ENCODE peak calls at places on chromosomes 7 and 10, in seven cellular contexts. R is heart left ventricle, Z is uterus, L is HepG2, O is transverse colon, Q is body of pancreas, B is Peyer's patch. N is an unnamed sample.

GRCh38 chr10:113527181-113527580 is 25.7 kb upstream of the HABP2 start:
- DNase-seq in Z (no peak), R (no peak), B (no peak), Q (no peak), O (no peak), L (no peak), N (no peak)

GRCh38 chr7:47370461-47371042 is 211.4 kb downstream of the TNS3 start:
- DNase-seq in Q (no peak), B (no peak), Z (no peak), O (no peak), L (no peak), R (peak; percentile 42), N (no peak)

GRCh38 chr7:151821226-151821625 is 55.7 kb downstream of the PRKAG2 start:
- DNase-seq in O (no peak), L (no peak), R (no peak), Q (peak; percentile 47), Z (no peak), B (no peak), N (no peak)

GRCh38 chr10:86344281-86344680 is 22.3 kb downstream of the GRID1 start:
- DNase-seq in R (no peak), O (no peak), Q (no peak), B (no peak), Z (no peak), L (no peak), N (no peak)

GRCh38 chr10:94351089-94351488 is 11.7 kb downstream of the NOC3L start:
- DNase-seq in Q (no peak), R (no peak), Z (no peak), L (no peak), B (no peak), O (no peak), N (no peak)

GRCh38 chr7:151062399-151063211 is 3.2 kb downstream of the SLC4A2 start:
- DNase-seq in Q (peak; percentile 96), O (peak; percentile 90), B (no peak), R (no peak), Z (peak; percentile 62), L (peak; percentile 97), N (no peak)

GRCh38 chr10:112546474-112546873 is 99.5 kb downstream of the VTI1A start:
- DNase-seq in O (no peak), L (no peak), Q (no peak), R (no peak), Z (no peak), B (no peak), N (no peak)

GRCh38 chr7:297611-298374 is 7.8 kb downstream of the FOXL3 start:
- DNase-seq in Q (no peak), O (no peak), Z (no peak), R (no peak), B (no peak), L (no peak), N (no peak)

GRCh38 chr10:71229726-71230655 is 17.6 kb downstream of the UNC5B start:
- DNase-seq in L (no peak), Z (no peak), R (no peak), B (no peak), Q (no peak), O (no peak), N (no peak)

GRCh38 chr10:26274391-26274790 is 57.8 kb downstream of the GAD2 start:
- DNase-seq in Q (peak; percentile 50), Z (no peak), B (no peak), O (no peak), L (no peak), R (peak; percentile 52), N (no peak)

GRCh38 chr10:422675-423074 is 266.8 kb downstream of the DIP2C start:
- DNase-seq in Q (no peak), Z (no peak), R (no peak), O (no peak), L (no peak), B (no peak), N (no peak)

GRCh38 chr10:25804505-25804904 is 129.5 kb upstream of the MYO3A start:
- DNase-seq in R (no peak), Z (no peak), L (no peak), Q (no peak), B (no peak), O (no peak), N (no peak)

GRCh38 chr7:6435486-6436384 is 12.0 kb downstream of the DAGLB start:
- DNase-seq in Q (peak; percentile 74), O (peak; percentile 84), B (peak; percentile 73), R (peak; percentile 75), Z (peak; percentile 83), L (peak; percentile 50), N (peak; percentile 72)

GRCh38 chr7:108109216-108109908 is 20.8 kb downstream of the LAMB4 start:
- DNase-seq in Z (no peak), Q (peak; percentile 50), O (peak; percentile 16), L (peak; percentile 34), R (no peak), B (no peak), N (no peak)

GRCh38 chr7:103771294-103771693 is 218.2 kb downstream of the RELN start:
- DNase-seq in O (no peak), Z (no peak), R (no peak), L (no peak), Q (no peak), B (no peak), N (no peak)

GRCh38 chr10:47359626-47360418 is 11.7 kb downstream of the RBP3 start:
- DNase-seq in Z (no peak), B (no peak), O (no peak), R (no peak), Q (no peak), L (no peak), N (no peak)

GRCh38 chr7:23469150-23469960 is 936 bp downstream of the IGF2BP3 start:
- DNase-seq in Q (peak; percentile 12), R (no peak), O (no peak), L (no peak), Z (no peak), B (no peak), N (no peak)

GRCh38 chr10:104259999-104260774 is 5.5 kb downstream of the GSTO1 start:
- DNase-seq in O (no peak), R (peak; percentile 51), Q (no peak), L (no peak), Z (no peak), B (no peak), N (no peak)

GRCh38 chr7:46759711-46760480 is 822.0 kb downstream of the TNS3 start:
- DNase-seq in B (no peak), R (no peak), O (no peak), Z (no peak), Q (no peak), L (no peak), N (no peak)

GRCh38 chr10:6530211-6530840 is 49.8 kb downstream of the PRKCQ start:
- DNase-seq in O (peak; percentile 53), B (peak; percentile 74), R (no peak), Q (peak; percentile 20), Z (peak; percentile 19), L (no peak), N (no peak)

GRCh38 chr10:95437669-95438068 is 123.5 kb downstream of the SORBS1 start:
- DNase-seq in O (no peak), R (peak; percentile 74), L (no peak), Q (no peak), Z (no peak), B (no peak), N (peak; percentile 57)

GRCh38 chr10:59102394-59102793 is 74.0 kb upstream of the PHYHIPL start:
- DNase-seq in B (no peak), Q (no peak), O (no peak), L (no peak), Z (no peak), R (no peak), N (no peak)

GRCh38 chr10:21813944-21814343 is 189.6 kb downstream of the DNAJC1 start:
- DNase-seq in O (no peak), Z (no peak), Q (no peak), B (no peak), L (no peak), R (no peak), N (no peak)

DNA sequence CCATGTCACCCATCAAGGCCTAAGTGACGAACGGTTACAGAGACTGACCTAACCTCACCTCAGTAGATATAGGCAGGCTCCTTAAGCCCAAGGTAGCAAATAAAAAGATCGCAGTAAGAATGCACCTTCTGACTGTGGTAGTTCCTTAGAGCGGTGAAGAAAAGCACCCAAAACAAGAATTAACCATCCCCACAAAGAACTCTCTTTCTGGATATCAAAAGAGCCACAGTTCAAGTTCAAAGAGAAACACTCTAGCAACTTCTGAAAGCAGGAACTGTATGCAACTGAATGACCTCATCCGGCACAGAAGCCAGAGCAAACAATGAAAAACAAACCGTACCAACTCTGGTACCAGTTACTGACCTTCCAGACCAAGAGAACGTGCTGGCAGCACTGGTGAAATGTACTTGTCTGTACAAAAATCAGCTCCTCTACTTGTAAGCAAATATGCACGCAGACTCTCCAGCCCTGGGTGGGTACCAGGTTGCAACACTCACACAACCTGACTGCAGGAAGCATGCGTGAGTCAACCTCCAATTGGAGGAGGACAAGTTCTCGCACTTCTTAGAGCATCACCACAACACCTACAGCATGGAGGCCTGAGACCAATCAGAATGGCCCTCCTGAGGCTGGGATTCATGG is 202.7 kb downstream of the FAM107B start:
- DNase-seq in B (peak; percentile 62), Q (peak; percentile 91), L (peak; percentile 96), Z (no peak), O (no peak), R (no peak), N (no peak)
- TF ChIP-seq POLR2A in B (no peak), Q (peak; percentile 41), L (no peak), Z (no peak), O (peak; percentile 18), R (no peak), N (no peak)

DNA sequence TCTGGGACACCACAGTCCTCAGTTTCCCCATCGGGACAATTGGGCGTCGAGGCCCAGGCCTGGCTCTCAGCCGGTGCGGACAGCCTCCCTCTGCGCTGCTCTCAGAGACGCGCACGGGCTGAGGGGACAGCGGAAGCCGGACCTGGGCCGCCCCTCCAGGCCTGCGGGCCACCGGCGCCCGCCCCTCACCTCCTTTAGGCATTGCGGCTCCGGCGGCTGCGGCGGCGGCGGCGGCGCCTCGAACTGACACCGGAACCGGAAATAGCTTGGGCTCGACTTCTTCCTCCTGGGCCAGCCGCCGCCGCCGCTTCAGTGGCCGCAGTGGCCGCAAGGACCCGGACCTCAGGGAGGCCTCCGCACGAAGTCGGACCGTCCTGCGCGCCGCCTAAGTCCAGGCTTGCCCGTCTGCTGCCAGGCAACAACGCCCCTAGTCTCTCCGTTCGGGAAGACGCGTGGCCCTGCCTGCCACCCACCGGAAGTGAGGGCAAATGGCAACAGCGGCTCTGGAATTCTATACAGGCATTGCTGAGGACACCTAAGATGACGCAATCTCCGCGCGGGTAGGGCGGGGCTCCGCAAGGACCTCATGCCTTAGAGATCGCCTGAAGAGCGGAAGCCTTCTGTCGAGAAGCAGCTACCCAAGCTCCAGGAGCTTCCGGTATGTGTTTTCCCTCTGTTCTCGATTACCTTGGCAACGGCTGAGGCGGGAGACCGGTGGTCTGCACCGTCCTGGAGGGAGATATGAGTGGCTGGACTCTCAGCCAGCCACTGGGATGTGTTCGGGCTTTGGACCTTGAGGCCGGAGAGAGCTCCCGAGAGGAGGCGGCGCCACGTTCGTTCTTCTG is at the start of the genes BUD31 and PDAP1:
- DNase-seq in O (peak; percentile 93), Q (peak; percentile 92), B (peak; percentile 92), L (peak; percentile 91), R (peak; percentile 95), Z (peak; percentile 93), N (peak; percentile 99)
- TF ChIP-seq POLR2A in O (peak; percentile 95), Q (peak; percentile 90), B (peak; percentile 74), L (peak; percentile 91), R (no peak), Z (peak; percentile 73), N (no peak)

GRCh38 chr7:111274882-111275281 is 184.0 kb downstream of the LRRN3 start:
- DNase-seq in Z (no peak), O (no peak), R (no peak), Q (no peak), L (no peak), B (no peak), N (no peak)
- TF ChIP-seq POLR2A in Z (no peak), O (no peak), R (no peak), Q (no peak), L (no peak), B (no peak), N (no peak)

GRCh38 chr10:3807928-3808496 is 23.0 kb upstream of the KLF6 start:
- DNase-seq in B (no peak), L (no peak), Q (no peak), R (peak; percentile 66), Z (no peak), O (no peak), N (no peak)
- TF ChIP-seq POLR2A in B (no peak), L (no peak), Q (peak; percentile 5), R (no peak), Z (no peak), O (no peak), N (no peak)

N was measured in lower leg skin.